ENCODE peak calls at places on chromosome 12, in ten cellular contexts. P is right atrium auricular region; V is activated T-cell treated with anti-CD3 and anti-CD28 coated beads, Interleukin-2, amount 50 U/mL, for 1 hour; X is sciatic nerve; E is ecto neural progenitor cell; T is breast epithelium; C is activated CD4-positive, alpha-beta memory T cell treated with anti-CD3 and anti-CD28 coated beads, Interleukin-2, amount 10 ng/mL, durations not matched to agents 7 days and 5 days; U is stimulated activated effector memory CD8-positive, alpha-beta T cell treated with anti-CD3 and anti-CD28 coated beads, Interleukin-12 subunit alpha, Interleukin-12 subunit beta, amount 100 ng/mL, for 72 hours; S is left cardiac atrium; Z is Calu3. L is an unnamed sample.

GRCh38 chr12:56193025-56193578 is 3.8 kb upstream of the SMARCC2 start:
- DNase-seq in P (peak), V (peak), X (peak), E (peak), T (peak), C (peak), U (peak), S (peak), Z (peak), L (peak)

GRCh38 chr12:131176266-131176665 is 222.6 kb downstream of the ADGRD1 start:
- DNase-seq in P (no peak), V (no peak), X (no peak), E (no peak), T (no peak), C (no peak), U (no peak), S (no peak), Z (no peak), L (no peak)

GRCh38 chr12:30794020-30794419 is 39.3 kb upstream of the CAPRIN2 start:
- DNase-seq in P (no peak), V (no peak), X (no peak), E (no peak), T (no peak), C (no peak), U (no peak), S (no peak), Z (no peak), L (no peak)

GRCh38 chr12:108633081-108633533 is 587 bp downstream of the SELPLG start:
- DNase-seq in P (no peak), V (no peak), X (peak), E (no peak), T (no peak), C (peak), U (no peak), S (no peak), Z (no peak), L (no peak)

GRCh38 chr12:41213107-41213506 is 25.0 kb downstream of the PDZRN4 start:
- DNase-seq in P (no peak), V (no peak), X (no peak), E (no peak), T (no peak), C (no peak), U (no peak), S (no peak), Z (no peak), L (no peak)

GRCh38 chr12:46554461-46554860 is 181.9 kb upstream of the SLC38A2 start:
- DNase-seq in P (no peak), V (no peak), X (no peak), E (no peak), T (no peak), C (no peak), U (no peak), S (no peak), Z (no peak), L (no peak)

GRCh38 chr12:13165578-13166120 is 30.9 kb upstream of the EMP1 start:
- DNase-seq in P (peak), V (peak), X (peak), E (no peak), T (peak), C (peak), U (peak), S (peak), Z (peak), L (peak)

GRCh38 chr12:61412209-61412608 is 848.0 kb upstream of the USP15 start:
- DNase-seq in P (no peak), V (no peak), X (no peak), E (no peak), T (no peak), C (no peak), U (no peak), S (no peak), Z (peak), L (no peak)

GRCh38 chr12:12081836-12082497 is 11.2 kb downstream of the BCL2L14 start:
- DNase-seq in P (no peak), V (no peak), X (no peak), E (peak), T (no peak), C (no peak), U (no peak), S (no peak), Z (peak), L (peak)

GRCh38 chr12:27236498-27236897 is 7.6 kb upstream of the STK38L start:
- DNase-seq in P (no peak), V (no peak), X (no peak), E (no peak), T (no peak), C (no peak), U (no peak), S (no peak), Z (no peak), L (peak)

GRCh38 chr12:107732365-107732764 is 28.6 kb downstream of the PRDM4 start:
- DNase-seq in P (no peak), V (no peak), X (no peak), E (no peak), T (no peak), C (no peak), U (no peak), S (no peak), Z (no peak), L (no peak)

GRCh38 chr12:7101694-7102131 is 7.3 kb downstream of the C1RL start:
- DNase-seq in P (no peak), V (peak), X (peak), E (no peak), T (no peak), C (no peak), U (no peak), S (no peak), Z (no peak), L (no peak)

GRCh38 chr12:27644446-27644845 is 51.8 kb upstream of the REP15 start:
- DNase-seq in P (no peak), V (no peak), X (no peak), E (no peak), T (no peak), C (no peak), U (no peak), S (no peak), Z (no peak), L (peak)

GRCh38 chr12:125262866-125263265 is 197.6 kb downstream of the AACS start:
- DNase-seq in P (no peak), V (no peak), X (no peak), E (no peak), T (no peak), C (no peak), U (no peak), S (no peak), Z (no peak), L (no peak)

GRCh38 chr12:55428844-55429243 is 2.8 kb downstream of the OR6C76 start:
- DNase-seq in P (no peak), V (no peak), X (no peak), E (no peak), T (no peak), C (no peak), U (no peak), S (no peak), Z (no peak), L (no peak)

GRCh38 chr12:6382371-6382770 is 1.6 kb upstream of the LTBR start:
- DNase-seq in P (no peak), V (no peak), X (no peak), E (no peak), T (no peak), C (no peak), U (no peak), S (no peak), Z (no peak), L (no peak)

GRCh38 chr12:6915023-6915788 is 826 bp downstream of the ENO2 start:
- DNase-seq in P (no peak), V (no peak), X (no peak), E (peak), T (no peak), C (no peak), U (no peak), S (peak), Z (no peak), L (peak)

GRCh38 chr12:96386794-96387193 is 13.4 kb downstream of the CDK17 start:
- DNase-seq in P (no peak), V (no peak), X (no peak), E (no peak), T (no peak), C (no peak), U (no peak), S (no peak), Z (no peak), L (no peak)

GRCh38 chr12:32446306-32447119 is 47.2 kb downstream of the FGD4 start:
- DNase-seq in P (no peak), V (no peak), X (no peak), E (no peak), T (no peak), C (no peak), U (no peak), S (no peak), Z (no peak), L (no peak)

GRCh38 chr12:10855807-10856206 is 6.5 kb upstream of the PRR4 start:
- DNase-seq in P (no peak), V (no peak), X (no peak), E (no peak), T (no peak), C (no peak), U (no peak), S (no peak), Z (no peak), L (no peak)

GRCh38 chr12:30197392-30198047 is 413.8 kb upstream of the TMTC1 start:
- DNase-seq in P (no peak), V (no peak), X (no peak), E (no peak), T (no peak), C (no peak), U (no peak), S (no peak), Z (no peak), L (peak)

GRCh38 chr12:89709994-89710872 is 1.6 kb upstream of the ATP2B1 start:
- DNase-seq in P (peak), V (no peak), X (peak), E (peak), T (peak), C (no peak), U (no peak), S (peak), Z (peak), L (no peak)

GRCh38 chr12:80551897-80552296 is 107.9 kb downstream of the PTPRQ start:
- DNase-seq in P (no peak), V (no peak), X (no peak), E (no peak), T (no peak), C (no peak), U (no peak), S (no peak), Z (peak), L (peak)

GRCh38 chr12:40727774-40728483 is 35.7 kb downstream of the CNTN1 start:
- DNase-seq in P (no peak), V (no peak), X (no peak), E (no peak), T (no peak), C (no peak), U (no peak), S (no peak), Z (no peak), L (no peak)

GRCh38 chr12:46154221-46154975 is 114.4 kb downstream of the SLC38A1 start:
- DNase-seq in P (no peak), V (no peak), X (no peak), E (no peak), T (no peak), C (no peak), U (no peak), S (no peak), Z (no peak), L (peak)